ENCODE peak calls at places on chromosome 15, in four cellular contexts. I, K, D and Z are unnamed samples.

GRCh38 chr15:99481831-99482230 is 84.0 kb upstream of the MEF2A start:
- DNase-seq in I (no peak), K (no peak), D (no peak), Z (no peak)

GRCh38 chr15:95591270-95591669 is 739.2 kb upstream of the NR2F2 start:
- DNase-seq in I (no peak), K (no peak), D (no peak), Z (no peak)

GRCh38 chr15:81888748-81889479 is 156.9 kb downstream of the MEX3B start:
- DNase-seq in I (no peak), K (no peak), D (no peak), Z (no peak)

GRCh38 chr15:43218908-43219706 is 1.7 kb downstream of the EPB42 start:
- DNase-seq in I (no peak), K (no peak), D (peak), Z (peak)

GRCh38 chr15:99508807-99509311 is 56.9 kb upstream of the MEF2A start:
- DNase-seq in I (no peak), K (no peak), D (no peak), Z (no peak)

GRCh38 chr15:70245932-70246622 is 148.4 kb upstream of the TLE3 start:
- DNase-seq in I (peak), K (no peak), D (no peak), Z (peak)

GRCh38 chr15:45093622-45094357 is 20.2 kb downstream of the DUOX2 start:
- DNase-seq in I (no peak), K (no peak), D (no peak), Z (no peak)

GRCh38 chr15:42450434-42450790 is 40.5 kb downstream of the ZNF106 start:
- DNase-seq in I (no peak), K (no peak), D (no peak), Z (no peak)

GRCh38 chr15:36294359-36294758 is 285.1 kb upstream of the CDIN1 start:
- DNase-seq in I (no peak), K (no peak), D (no peak), Z (no peak)

GRCh38 chr15:45253330-45253729 is 1.3 kb downstream of the SLC28A2 start:
- DNase-seq in I (no peak), K (no peak), D (no peak), Z (no peak)

GRCh38 chr15:57138260-57138895 is 219.9 kb downstream of the TCF12 start:
- DNase-seq in I (no peak), K (no peak), D (peak), Z (no peak)

GRCh38 chr15:95175914-95176658 is 944.7 kb downstream of the MCTP2 start:
- DNase-seq in I (no peak), K (no peak), D (no peak), Z (no peak)

GRCh38 chr15:62391565-62392262 is 226.6 kb upstream of the C2CD4B start:
- DNase-seq in I (no peak), K (peak), D (peak), Z (peak)

GRCh38 chr15:92653836-92654524 is 1.6 kb downstream of the FAM174B start:
- DNase-seq in I (no peak), K (no peak), D (no peak), Z (no peak)

GRCh38 chr15:58565620-58566019 is 133.8 kb downstream of the LIPC start:
- DNase-seq in I (no peak), K (no peak), D (no peak), Z (no peak)

GRCh38 chr15:72353266-72353665 is 22.5 kb downstream of the HEXA start:
- DNase-seq in I (no peak), K (no peak), D (no peak), Z (no peak)

GRCh38 chr15:79831635-79832034 is 65.2 kb downstream of the MTHFS start:
- DNase-seq in I (no peak), K (no peak), D (no peak), Z (no peak)

GRCh38 chr15:88975891-88976290 is 62.7 kb upstream of the MFGE8 start:
- DNase-seq in I (no peak), K (no peak), D (no peak), Z (no peak)

GRCh38 chr15:56821721-56822425 is 88.6 kb upstream of the ZNF280D start:
- DNase-seq in I (no peak), K (no peak), D (peak), Z (no peak)

GRCh38 chr15:42694398-42694797 is 42.5 kb downstream of the CDAN1 start:
- DNase-seq in I (no peak), K (no peak), D (no peak), Z (no peak)

GRCh38 chr15:101506491-101506890 is 17.0 kb upstream of the PCSK6 start:
- DNase-seq in I (no peak), K (no peak), D (no peak), Z (no peak)

GRCh38 chr15:71679223-71680078 is 130.9 kb upstream of the NR2E3 start:
- DNase-seq in I (no peak), K (no peak), D (no peak), Z (no peak)

GRCh38 chr15:58247803-58248503 is 109.8 kb downstream of the AQP9 start:
- DNase-seq in I (no peak), K (no peak), D (no peak), Z (peak)

GRCh38 chr15:63109498-63110290 is 12.0 kb upstream of the LACTB start:
- DNase-seq in I (no peak), K (no peak), D (peak), Z (no peak)

GRCh38 chr15:75361989-75362641 is 6.3 kb downstream of the MAN2C1 start:
- DNase-seq in I (no peak), K (no peak), D (no peak), Z (no peak)

GRCh38 chr15:97708252-97708651 is 252.3 kb upstream of the ARRDC4 start:
- DNase-seq in I (no peak), K (no peak), D (no peak), Z (no peak)

GRCh38 chr15:43505723-43506122 is 11.7 kb upstream of the MAP1A start:
- DNase-seq in I (no peak), K (no peak), D (peak), Z (no peak)

GRCh38 chr15:31867536-31868442 is 162.5 kb upstream of the CHRNA7 start:
- DNase-seq in I (peak), K (peak), D (peak), Z (peak)

GRCh38 chr15:80591471-80591870 is 103.6 kb upstream of the ABHD17C start:
- DNase-seq in I (no peak), K (no peak), D (no peak), Z (no peak)

GRCh38 chr15:85361306-85361705 is 19.1 kb upstream of the AKAP13 start:
- DNase-seq in I (peak), K (peak), D (no peak), Z (no peak)
- TF ChIP-seq SPI1 in I (peak), K (peak), D (no peak), Z (no peak)

DNA sequence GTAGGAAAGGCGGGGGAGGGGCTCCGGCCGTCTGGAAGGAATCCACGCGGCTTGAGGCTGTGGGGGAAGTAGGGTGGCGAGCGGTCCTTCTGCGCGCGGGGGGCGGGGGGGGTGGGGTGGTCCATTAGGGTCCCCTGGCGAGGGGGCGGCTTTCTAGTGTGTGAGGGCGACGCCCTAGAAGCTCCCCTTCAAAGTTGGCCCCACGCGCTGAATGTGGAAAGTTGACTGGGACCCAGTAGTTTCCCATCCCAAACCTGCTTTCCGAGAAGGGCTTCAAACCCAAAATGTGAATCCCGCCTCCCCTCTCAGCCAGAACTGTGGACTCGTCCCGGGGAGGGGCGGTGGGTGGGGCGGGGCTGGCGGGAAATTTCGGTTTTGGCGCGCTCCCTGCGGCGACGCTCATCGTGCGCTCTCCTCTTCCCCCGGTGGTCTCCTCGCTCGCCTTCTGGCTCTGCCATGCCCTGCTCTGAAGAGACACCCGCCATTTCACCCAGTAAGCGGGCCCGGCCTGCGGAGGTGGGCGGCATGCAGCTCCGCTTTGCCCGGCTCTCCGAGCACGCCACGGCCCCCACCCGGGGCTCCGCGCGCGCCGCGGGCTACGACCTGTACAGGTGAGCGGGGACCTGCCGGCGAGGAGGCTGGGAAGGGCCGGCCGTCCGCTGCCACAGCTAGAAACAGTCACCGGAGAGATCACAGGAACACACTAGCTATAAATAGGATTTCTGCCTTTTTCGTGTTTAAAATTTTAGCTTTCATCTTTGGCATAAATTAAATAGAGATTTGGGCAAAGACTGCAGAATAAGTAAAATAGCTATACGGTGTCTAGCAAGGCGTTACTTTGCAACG is 790 bp downstream of the DUT start:
- DNase-seq in I (no peak), K (peak), D (peak), Z (peak)
- TF ChIP-seq POLR2AphosphoS5 in I (no peak), K (no peak), D (peak), Z (peak)

GRCh38 chr15:90552929-90553211 is 23.1 kb downstream of the CRTC3 start:
- DNase-seq in I (no peak), K (no peak), D (no peak), Z (no peak)

GRCh38 chr15:90553248-90553745 is 23.6 kb downstream of the CRTC3 start:
- DNase-seq in I (no peak), K (no peak), D (no peak), Z (no peak)

GRCh38 chr15:90552162-90552928 is 22.6 kb downstream of the CRTC3 start:
- DNase-seq in I (no peak), K (no peak), D (no peak), Z (no peak)

GRCh38 chr15:90547545-90547944 is 17.8 kb downstream of the CRTC3 start:
- DNase-seq in I (no peak), K (no peak), D (no peak), Z (no peak)

GRCh38 chr15:90550919-90551318 is 21.2 kb downstream of the CRTC3 start:
- DNase-seq in I (no peak), K (no peak), D (no peak), Z (peak)
- TF ChIP-seq SPI1 in I (peak), K (peak), D (no peak), Z (peak)

DNA sequence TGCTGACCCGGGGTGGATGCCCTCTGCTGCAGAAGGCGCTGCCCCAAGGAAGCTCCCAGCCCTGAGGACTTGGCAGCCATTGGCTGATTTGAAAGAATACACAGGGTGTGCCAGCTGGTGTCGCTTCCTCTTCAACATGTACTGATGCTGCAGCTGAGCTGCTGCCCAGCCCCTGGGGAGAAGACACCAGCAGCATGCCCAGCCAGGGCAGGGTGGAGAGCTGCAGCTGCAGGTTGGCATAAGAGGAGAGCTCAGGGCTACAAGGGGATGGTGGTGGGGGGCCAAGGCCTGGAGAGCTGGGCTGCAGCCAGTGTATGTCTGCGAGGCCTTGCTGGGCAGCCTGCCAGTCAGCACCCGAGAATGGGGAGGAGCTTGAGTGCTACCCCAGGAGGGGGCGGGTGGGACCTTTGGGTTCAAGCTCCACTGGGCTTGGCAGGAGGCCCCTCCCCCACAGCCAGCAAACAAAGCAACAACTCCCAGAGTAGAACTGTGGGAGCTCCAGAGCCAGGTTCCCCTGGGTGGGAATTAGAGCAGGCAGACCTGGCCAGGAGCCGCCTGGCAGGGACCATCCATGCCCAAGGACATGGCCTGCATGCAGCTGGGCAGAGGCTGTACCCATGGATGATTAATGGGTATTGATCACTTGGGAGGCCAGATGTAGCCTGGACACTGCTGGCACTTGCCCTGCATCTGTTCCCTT is 9.2 kb upstream of the SEMA4B start:
- DNase-seq in I (peak), K (no peak), D (peak), Z (peak)
- TF ChIP-seq POLR2AphosphoS5 in I (no peak), K (no peak), D (no peak), Z (no peak)

GRCh38 chr15:38266247-38266996 is 13.8 kb downstream of the SPRED1 start:
- DNase-seq in I (no peak), K (no peak), D (no peak), Z (no peak)

GRCh38 chr15:38263996-38264395 is 11.4 kb downstream of the SPRED1 start:
- DNase-seq in I (no peak), K (no peak), D (no peak), Z (no peak)

GRCh38 chr15:38271895-38272294 is 19.3 kb downstream of the SPRED1 start:
- DNase-seq in I (no peak), K (no peak), D (no peak), Z (no peak)

GRCh38 chr15:38267416-38268022 is 14.9 kb downstream of the SPRED1 start:
- DNase-seq in I (no peak), K (no peak), D (no peak), Z (no peak)
- TF ChIP-seq SPI1 in I (no peak), K (no peak), D (no peak), Z (no peak)